ENCODE peak calls at places on chromosomes 6 and 20, in nine cellular contexts. L, M, K, C, R, A, Y, Z and N are unnamed samples. For H3K36me3, the result is how much of the 10 kb centered on the place peaks cover.

GRCh38 chr6:68726992-68727391 is 91.9 kb downstream of the ADGRB3 start:
- DNase-seq in L (no peak), M (no peak), K (no peak), C (no peak), R (no peak), A (no peak), Y (no peak), Z (no peak), N (no peak)

GRCh38 chr6:166325383-166326042 is 16.8 kb downstream of the SFT2D1 start:
- DNase-seq in L (no peak), M (no peak), K (no peak), C (no peak), R (no peak), A (no peak), Y (no peak), Z (no peak), N (no peak)

GRCh38 chr20:33211817-33212424 is 5.2 kb upstream of the BPIFA3 start:
- DNase-seq in L (no peak), M (peak), K (peak), C (no peak), R (peak), A (peak), Y (peak), Z (peak), N (no peak)

GRCh38 chr6:8080338-8081151 is 16.4 kb upstream of the BLOC1S5 start:
- DNase-seq in L (no peak), M (peak), K (no peak), C (no peak), R (peak), A (no peak), Y (peak), Z (peak), N (no peak)

GRCh38 chr6:168120390-168121307 is 41.6 kb upstream of the FRMD1 start:
- DNase-seq in L (no peak), M (no peak), K (no peak), C (peak), R (no peak), A (no peak), Y (no peak), Z (no peak), N (no peak)

GRCh38 chr6:84657486-84657885 is 106.9 kb downstream of the TBX18 start:
- DNase-seq in L (no peak), M (peak), K (no peak), C (no peak), R (no peak), A (no peak), Y (no peak), Z (no peak), N (no peak)

GRCh38 chr6:45560421-45560820 is 182.7 kb upstream of the SUPT3H start:
- DNase-seq in L (no peak), M (no peak), K (no peak), C (no peak), R (no peak), A (no peak), Y (no peak), Z (no peak), N (no peak)

GRCh38 chr6:85756982-85757381 is 114.3 kb upstream of the SYNCRIP start:
- DNase-seq in L (no peak), M (peak), K (peak), C (no peak), R (peak), A (no peak), Y (peak), Z (peak), N (no peak)

GRCh38 chr20:31987744-31988143 is 19.8 kb downstream of the XKR7 start:
- DNase-seq in L (no peak), M (peak), K (no peak), C (no peak), R (no peak), A (no peak), Y (peak), Z (peak), N (no peak)

GRCh38 chr6:119602215-119603178 is 252.9 kb upstream of the MAN1A1 start:
- DNase-seq in L (no peak), M (peak), K (no peak), C (no peak), R (peak), A (no peak), Y (peak), Z (no peak), N (no peak)

GRCh38 chr6:6678185-6678671 is 89.7 kb downstream of the LY86 start:
- DNase-seq in L (no peak), M (peak), K (no peak), C (no peak), R (peak), A (no peak), Y (peak), Z (peak), N (no peak)

GRCh38 chr6:112183271-112183671 is 71.1 kb downstream of the LAMA4 start:
- DNase-seq in L (no peak), M (no peak), K (no peak), C (no peak), R (peak), A (no peak), Y (no peak), Z (no peak), N (no peak)

GRCh38 chr20:1283522-1284210 is 17.6 kb downstream of the SNPH start:
- DNase-seq in L (no peak), M (no peak), K (no peak), C (no peak), R (no peak), A (no peak), Y (no peak), Z (no peak), N (no peak)

GRCh38 chr6:130625825-130626500 is 201.2 kb upstream of the SMLR1 start:
- DNase-seq in L (no peak), M (no peak), K (peak), C (no peak), R (peak), A (no peak), Y (peak), Z (peak), N (no peak)

GRCh38 chr20:309306-309840 is 12.0 kb downstream of the ZCCHC3 start:
- DNase-seq in L (no peak), M (no peak), K (no peak), C (no peak), R (no peak), A (no peak), Y (peak), Z (no peak), N (no peak)

GRCh38 chr6:45923831-45924391 is 91.7 kb downstream of the CLIC5 start:
- DNase-seq in L (no peak), M (peak), K (no peak), C (no peak), R (peak), A (no peak), Y (peak), Z (peak), N (no peak)

GRCh38 chr6:1390071-1390804 is 862 bp downstream of the FOXF2 start:
- DNase-seq in L (no peak), M (peak), K (peak), C (no peak), R (peak), A (peak), Y (peak), Z (no peak), N (no peak)

GRCh38 chr6:124073021-124073420 is 269.4 kb downstream of the NKAIN2 start:
- DNase-seq in L (no peak), M (no peak), K (peak), C (no peak), R (peak), A (peak), Y (no peak), Z (peak), N (no peak)

GRCh38 chr20:23446505-23446904 is 6.2 kb downstream of the CST11 start:
- DNase-seq in L (no peak), M (peak), K (peak), C (no peak), R (peak), A (peak), Y (peak), Z (peak), N (no peak)

GRCh38 chr6:161101517-161101916 is 109.9 kb downstream of the MAP3K4 start:
- DNase-seq in L (no peak), M (no peak), K (no peak), C (no peak), R (no peak), A (peak), Y (no peak), Z (no peak), N (no peak)

GRCh38 chr6:113458368-113459010 is 398.7 kb upstream of the MARCKS start:
- DNase-seq in L (no peak), M (no peak), K (no peak), C (no peak), R (peak), A (no peak), Y (no peak), Z (peak), N (no peak)

GRCh38 chr6:10954590-10955010 is 67.7 kb downstream of the SYCP2L start:
- DNase-seq in L (peak), M (peak), K (no peak), C (peak), R (peak), A (peak), Y (peak), Z (peak), N (no peak)

GRCh38 chr6:147150303-147150702 is 53.9 kb upstream of the STXBP5 start:
- DNase-seq in L (no peak), M (no peak), K (no peak), C (no peak), R (no peak), A (no peak), Y (no peak), Z (no peak), N (no peak)

GRCh38 chr6:125507987-125508655 is 206.4 kb upstream of the HDDC2 start:
- DNase-seq in L (no peak), M (peak), K (peak), C (no peak), R (no peak), A (no peak), Y (peak), Z (peak), N (no peak)

GRCh38 chr20:31945790-31946189 is 6.1 kb downstream of the PDRG1 start:
- DNase-seq in L (no peak), M (no peak), K (no peak), C (no peak), R (peak), A (no peak), Y (peak), Z (no peak), N (no peak)

GRCh38 chr6:1885576-1886003 is 275.9 kb downstream of the FOXC1 start:
- DNase-seq in L (no peak), M (no peak), K (no peak), C (no peak), R (peak), A (no peak), Y (no peak), Z (peak), N (no peak)

GRCh38 chr6:67292169-67292568 is 1342.9 kb upstream of the ADGRB3 start:
- DNase-seq in L (no peak), M (no peak), K (no peak), C (no peak), R (no peak), A (no peak), Y (no peak), Z (no peak), N (no peak)

GRCh38 chr20:3309226-3309625 is 70.2 kb upstream of the SLC4A11 start:
- DNase-seq in L (no peak), M (no peak), K (no peak), C (no peak), R (no peak), A (no peak), Y (peak), Z (no peak), N (no peak)
- H3K36me3 ChIP-seq in L (under half), M (under half), K (under half), C (half or more), R (under half), A (half or more), Y (under half), Z (under half), N (under half)

GRCh38 chr20:10641893-10642292 is 31.9 kb downstream of the JAG1 start:
- DNase-seq in L (no peak), M (no peak), K (no peak), C (no peak), R (no peak), A (no peak), Y (no peak), Z (no peak), N (no peak)
- H3K36me3 ChIP-seq in L (under half), M (half or more), K (under half), C (half or more), R (half or more), A (half or more), Y (under half), Z (half or more), N (half or more)

GRCh38 chr20:63961664-63962425 is 5.6 kb upstream of the UCKL1 start:
- DNase-seq in L (no peak), M (no peak), K (no peak), C (no peak), R (no peak), A (no peak), Y (no peak), Z (no peak), N (no peak)

GRCh38 chr20:63963348-63963741 is 6.4 kb downstream of the ZNF512B start:
- DNase-seq in L (peak), M (no peak), K (no peak), C (no peak), R (no peak), A (no peak), Y (no peak), Z (no peak), N (no peak)

GRCh38 chr20:63964412-63964811 is 5.3 kb downstream of the ZNF512B start:
- DNase-seq in L (peak), M (no peak), K (no peak), C (no peak), R (no peak), A (no peak), Y (no peak), Z (no peak), N (no peak)

GRCh38 chr20:63963784-63964301 is 5.9 kb downstream of the ZNF512B start:
- DNase-seq in L (peak), M (no peak), K (no peak), C (no peak), R (no peak), A (no peak), Y (no peak), Z (no peak), N (no peak)

DNA sequence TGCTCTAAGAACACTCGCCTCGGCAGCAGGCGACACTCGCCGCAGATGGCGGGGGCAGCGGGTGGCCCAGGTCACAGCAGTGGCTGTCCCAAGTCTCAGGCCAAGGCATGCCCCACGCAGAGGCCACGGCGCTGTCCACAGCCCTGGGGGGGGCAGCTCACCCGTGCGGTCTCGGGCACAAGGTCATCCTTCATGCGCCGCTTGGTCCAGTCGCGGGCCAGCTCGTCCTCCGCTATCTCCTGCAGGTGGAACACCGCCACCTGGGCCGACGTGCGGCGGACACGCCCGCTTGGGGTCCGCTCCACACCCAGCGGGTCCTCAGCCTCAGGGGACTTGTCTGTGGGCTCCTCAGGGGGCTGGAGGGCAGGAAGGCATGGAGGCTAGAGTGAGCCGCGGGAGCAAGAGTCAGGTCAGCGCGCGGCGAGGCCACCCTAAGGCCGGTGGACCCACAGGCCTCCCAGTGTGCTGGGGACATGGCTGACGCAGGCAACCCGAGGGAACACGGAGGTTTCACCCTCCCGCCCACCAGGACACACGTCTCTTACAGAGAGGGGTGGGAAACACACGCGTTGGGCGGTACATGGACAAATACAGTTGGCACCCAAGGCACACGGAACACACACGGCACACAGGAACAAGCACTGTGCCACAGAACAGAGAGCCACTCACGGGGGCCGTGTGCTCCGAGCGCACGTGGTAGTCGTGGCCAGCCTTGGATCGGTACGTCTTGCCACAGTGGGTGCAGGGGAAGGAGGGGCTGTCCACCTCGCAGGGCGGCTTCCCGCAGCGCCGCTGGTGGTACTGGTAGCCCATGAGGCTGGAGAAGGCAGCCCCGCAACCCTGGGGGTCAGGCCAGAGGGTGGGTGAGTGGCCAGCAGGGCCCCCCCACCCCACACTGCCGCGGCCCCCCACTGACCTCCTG is 6.5 kb upstream of the UCKL1 start:
- DNase-seq in L (peak), M (no peak), K (no peak), C (no peak), R (no peak), A (no peak), Y (no peak), Z (no peak), N (no peak)
- H3K36me3 ChIP-seq in L (under half), M (under half), K (under half), C (under half), R (under half), A (half or more), Y (under half), Z (half or more), N (under half)

GRCh38 chr20:21353236-21353635 is 44.1 kb downstream of the NKX2-4 start:
- DNase-seq in L (no peak), M (peak), K (peak), C (no peak), R (peak), A (no peak), Y (peak), Z (no peak), N (no peak)

GRCh38 chr20:21360686-21361085 is 36.6 kb downstream of the NKX2-4 start:
- DNase-seq in L (no peak), M (peak), K (no peak), C (no peak), R (peak), A (no peak), Y (peak), Z (no peak), N (no peak)

GRCh38 chr20:21355981-21356380 is 41.3 kb downstream of the NKX2-4 start:
- DNase-seq in L (no peak), M (no peak), K (no peak), C (no peak), R (no peak), A (no peak), Y (no peak), Z (no peak), N (no peak)

GRCh38 chr20:21361266-21361665 is 36.1 kb downstream of the NKX2-4 start:
- DNase-seq in L (no peak), M (peak), K (no peak), C (no peak), R (peak), A (no peak), Y (peak), Z (no peak), N (no peak)

DNA sequence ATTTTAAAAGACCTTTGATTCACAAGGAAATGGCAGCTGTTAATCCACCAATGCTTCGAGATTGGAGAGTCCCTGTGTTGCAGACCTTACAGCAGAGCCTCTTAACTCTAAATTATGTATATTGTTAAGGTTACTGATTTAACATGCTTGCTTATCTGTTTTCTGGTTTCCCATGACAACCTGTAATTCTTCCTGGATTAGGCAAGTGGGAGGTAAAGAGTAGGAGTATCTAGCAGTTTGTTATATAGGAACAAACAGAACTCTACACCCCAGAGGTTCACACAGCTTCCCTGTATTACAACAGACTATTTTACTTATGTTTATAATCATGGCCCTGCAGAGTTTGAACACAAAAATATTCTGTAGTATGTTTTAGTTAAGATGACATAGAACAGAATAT is 39.5 kb downstream of the NKX2-4 start:
- DNase-seq in L (no peak), M (no peak), K (no peak), C (no peak), R (no peak), A (no peak), Y (no peak), Z (no peak), N (no peak)
- H3K36me3 ChIP-seq in L (half or more), M (under half), K (under half), C (under half), R (under half), A (half or more), Y (under half), Z (under half), N (half or more)

GRCh38 chr6:117110737-117111136 is 154.6 kb upstream of the VGLL2 start:
- DNase-seq in L (no peak), M (no peak), K (no peak), C (no peak), R (no peak), A (no peak), Y (no peak), Z (no peak), N (no peak)
- H3K36me3 ChIP-seq in L (under half), M (under half), K (under half), C (under half), R (under half), A (under half), Y (under half), Z (under half), N (under half)

DNA sequence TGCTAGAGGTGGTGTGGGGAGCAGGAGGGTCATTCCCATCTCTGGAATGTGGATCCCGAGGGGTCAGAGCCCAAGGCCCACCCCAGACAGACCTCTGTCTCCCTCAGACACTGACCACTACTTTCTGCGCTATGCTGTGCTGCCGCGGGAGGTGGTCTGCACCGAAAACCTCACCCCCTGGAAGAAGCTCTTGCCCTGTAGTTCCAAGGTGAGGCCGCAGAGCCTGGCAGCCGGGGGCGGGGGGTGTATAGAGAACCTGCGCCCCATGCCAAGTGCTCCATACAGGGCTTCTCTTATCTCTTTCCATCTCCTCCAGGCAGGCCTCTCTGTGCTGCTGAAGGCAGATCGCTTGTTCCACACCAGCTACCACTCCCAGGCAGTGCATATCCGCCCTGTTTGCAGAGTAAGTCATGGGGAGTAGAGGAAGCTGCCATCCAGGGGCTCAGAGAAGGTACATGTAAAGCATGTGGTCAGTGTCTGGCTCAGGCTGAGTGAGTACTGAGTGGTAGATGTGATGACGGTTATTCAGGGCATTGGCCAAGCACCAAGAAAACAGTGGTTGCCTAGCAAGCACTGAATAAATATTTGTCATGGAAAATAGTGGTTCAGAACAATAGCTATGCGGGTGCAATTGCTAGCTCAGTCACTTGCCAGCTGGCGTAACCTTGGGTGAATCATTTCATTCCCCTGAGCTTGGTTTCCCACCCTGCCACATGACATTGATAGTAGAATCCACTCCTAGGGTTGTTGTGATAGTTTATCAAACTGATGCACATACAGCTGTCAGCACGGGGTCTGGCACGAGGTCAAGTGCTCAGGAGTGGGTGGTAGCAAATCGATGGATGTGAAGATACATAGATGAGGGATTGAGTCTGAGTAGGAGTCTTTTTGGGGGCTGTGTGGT is 3.5 kb downstream of the PIGT start:
- DNase-seq in L (no peak), M (peak), K (peak), C (peak), R (peak), A (no peak), Y (peak), Z (peak), N (no peak)
- H3K36me3 ChIP-seq in L (half or more), M (under half), K (under half), C (under half), R (under half), A (half or more), Y (under half), Z (under half), N (under half)